ENCODE peak calls at places on chromosomes 16 and 17, in ten cellular contexts. R is astrocyte of the spinal cord, V is tibial nerve, D is HFF-Myc, J is astrocyte of the cerebellum, M is A549, H is lower lobe of right lung, W is fibroblast of the aortic adventitia, A is upper lobe of right lung, E is GM10248. I is an unnamed sample.

GRCh38 chr17:27649929-27650328 is 18.9 kb downstream of the LGALS9 start:
- DNase-seq in A (no peak), D (no peak), V (peak; percentile 24), H (no peak), W (no peak), J (no peak), M (no peak), R (no peak), E (no peak), I (no peak)

GRCh38 chr17:62105361-62105760 is 40.3 kb upstream of the MED13 start:
- DNase-seq in A (no peak), J (no peak), E (no peak), W (no peak), M (no peak), D (no peak), H (no peak), V (no peak), R (no peak), I (no peak)

GRCh38 chr17:64056269-64057005 is 36.0 kb upstream of the ICAM2 start:
- DNase-seq in R (no peak), M (no peak), W (no peak), A (no peak), H (no peak), J (no peak), E (peak; percentile 84), D (no peak), V (no peak), I (no peak)

GRCh38 chr16:66502020-66502913 is 47.7 kb downstream of the TK2 start:
- DNase-seq in D (no peak), H (peak; percentile 74), A (peak; percentile 87), E (no peak), M (no peak), W (peak; percentile 80), J (no peak), V (peak; percentile 88), R (no peak), I (peak; percentile 87)

GRCh38 chr17:29162082-29162908 is 17.9 kb downstream of the MYO18A start:
- DNase-seq in H (no peak), J (no peak), V (no peak), A (no peak), E (no peak), M (no peak), R (no peak), W (no peak), D (no peak), I (no peak)

GRCh38 chr17:81666092-81666341 is 388 bp downstream of the OXLD1 start:
- DNase-seq in M (no peak), D (no peak), R (peak; percentile 19), W (no peak), E (no peak), V (no peak), A (no peak), H (no peak), J (no peak), I (no peak)

GRCh38 chr17:50909765-50910661 is 43.9 kb upstream of the TOB1 start:
- DNase-seq in M (no peak), W (no peak), R (no peak), E (no peak), J (no peak), D (no peak), H (no peak), A (no peak), V (no peak), I (no peak)

GRCh38 chr17:68381076-68381900 is 76.0 kb downstream of the WIPI1 start:
- DNase-seq in E (no peak), H (peak; percentile 75), J (peak; percentile 73), R (peak; percentile 86), V (no peak), M (no peak), D (peak; percentile 93), W (no peak), A (peak; percentile 77), I (peak; percentile 99)

GRCh38 chr17:17706140-17707060 is 25.1 kb downstream of the RAI1 start:
- DNase-seq in D (no peak), W (no peak), M (no peak), V (no peak), E (no peak), A (no peak), R (no peak), J (no peak), H (no peak), I (no peak)

GRCh38 chr16:4261557-4262172 is 11.2 kb downstream of the TFAP4 start:
- DNase-seq in J (no peak), H (no peak), R (peak; percentile 13), D (no peak), V (no peak), M (peak; percentile 54), A (no peak), W (no peak), E (peak; percentile 49), I (peak; percentile 44)

GRCh38 chr16:68290455-68290854 is 20.3 kb downstream of the SLC7A6OS start:
- DNase-seq in W (no peak), M (no peak), A (no peak), V (no peak), E (no peak), J (no peak), R (no peak), H (no peak), D (no peak), I (no peak)

GRCh38 chr16:73531021-73531420 is 483.1 kb upstream of the ZFHX3 start:
- DNase-seq in E (no peak), V (no peak), R (no peak), W (no peak), H (no peak), M (no peak), D (no peak), J (no peak), A (no peak), I (no peak)

GRCh38 chr17:30549864-30550511 is 72.8 kb downstream of the GOSR1 start:
- DNase-seq in A (no peak), M (no peak), V (no peak), W (no peak), R (no peak), H (no peak), E (no peak), D (no peak), J (no peak), I (peak; percentile 23)

GRCh38 chr16:85334718-85335583 is 222.7 kb upstream of the CIBAR2 start:
- DNase-seq in M (no peak), D (no peak), J (no peak), E (no peak), W (no peak), V (no peak), H (no peak), R (no peak), A (no peak), I (no peak)

DNA sequence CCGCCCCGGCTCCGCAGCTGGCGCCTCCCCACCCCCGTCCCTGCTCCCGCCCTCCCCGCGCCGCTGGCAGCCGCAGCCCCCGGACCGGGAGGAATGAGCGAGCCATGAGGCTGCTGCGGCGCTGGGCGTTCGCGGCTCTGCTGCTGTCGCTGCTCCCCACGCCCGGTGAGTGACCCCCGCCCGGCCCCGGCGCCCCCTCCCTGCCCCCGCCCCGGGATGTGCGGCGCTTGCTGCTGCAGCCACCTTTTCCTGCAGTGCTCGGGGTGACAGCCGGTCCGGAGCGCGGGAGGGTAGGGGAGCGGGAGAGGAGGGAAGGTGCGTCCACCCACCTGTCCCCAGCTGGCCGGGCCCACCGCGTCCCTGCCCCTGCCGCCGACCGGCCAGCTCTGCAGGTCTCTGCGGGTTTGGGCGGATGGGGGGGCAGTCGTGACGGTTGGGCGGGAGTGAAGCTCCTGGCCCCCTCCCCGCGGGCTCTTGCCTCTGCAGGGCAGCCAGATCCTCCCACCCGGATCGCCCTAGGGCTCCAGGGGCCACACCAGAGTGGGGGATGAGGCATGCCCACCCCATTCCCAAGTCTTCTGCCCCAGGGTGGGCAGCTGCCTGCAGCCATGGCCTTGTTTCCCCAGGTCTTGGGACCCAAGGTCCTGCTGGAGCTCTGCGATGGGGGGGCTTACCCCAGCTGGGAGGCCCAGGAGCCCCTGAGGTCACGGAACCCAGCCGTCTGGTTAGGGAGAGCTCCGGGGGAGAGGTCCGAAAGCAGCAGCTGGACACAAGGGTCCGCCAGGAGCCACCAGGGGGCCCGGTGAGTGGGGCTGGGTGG is 518 bp downstream of the ADAM11 start:
- DNase-seq in M (no peak), R (no peak), A (peak; percentile 65), D (no peak), H (no peak), V (no peak), J (no peak), W (no peak), E (no peak), I (no peak)
- TF ChIP-seq CTCF in M (no peak), R (peak; percentile 5), A (no peak), D (peak; percentile 25), H (no peak), V (no peak), J (no peak), W (peak; percentile 14), E (no peak), I (no peak)

GRCh38 chr17:2064980-2065785 is 10.3 kb downstream of the HIC1 start:
- DNase-seq in D (no peak), V (no peak), H (no peak), J (no peak), E (peak; percentile 78), W (peak; percentile 68), M (no peak), R (peak; percentile 82), A (no peak), I (peak; percentile 87)
- TF ChIP-seq CTCF in D (peak; percentile 53), V (peak; percentile 15), H (peak; percentile 35), J (peak; percentile 46), E (peak; percentile 70), W (peak; percentile 60), M (peak; percentile 43), R (peak; percentile 69), A (peak; percentile 38), I (peak; percentile 59)

DNA sequence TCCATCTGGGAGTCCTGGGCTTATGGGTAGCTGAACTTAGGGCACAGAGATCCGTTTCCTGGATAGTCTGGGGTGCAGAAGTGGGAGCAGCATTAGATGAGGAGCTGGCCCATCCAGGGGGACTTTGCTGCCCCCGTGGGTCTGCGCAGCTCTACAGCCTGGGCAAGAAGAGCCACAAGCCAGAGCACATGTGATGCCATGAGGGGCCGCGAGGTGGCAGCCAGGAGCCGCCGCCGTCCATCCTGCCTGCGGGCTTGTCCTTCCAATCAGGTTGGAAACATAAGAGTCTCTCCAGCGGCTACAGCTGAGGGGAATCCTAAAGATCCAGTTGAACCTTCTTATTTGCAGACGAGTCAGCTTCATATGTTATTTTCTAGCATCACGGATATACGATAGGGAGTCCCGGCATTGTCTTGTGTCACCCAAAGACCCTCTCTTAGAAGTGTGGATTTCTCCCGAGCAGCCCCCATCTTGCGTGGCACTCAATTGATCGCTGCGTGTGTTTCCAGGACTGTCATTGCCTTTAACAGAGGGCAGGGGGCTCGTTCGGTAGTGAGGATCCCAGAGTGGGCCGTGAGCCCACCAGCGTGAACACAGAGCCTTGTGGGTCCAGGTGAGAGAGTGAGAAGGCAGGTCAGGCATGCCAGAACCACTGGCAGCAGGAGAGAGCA is 22.0 kb downstream of the C1QTNF1 start:
- DNase-seq in D (no peak), A (peak; percentile 86), V (peak; percentile 60), M (peak; percentile 89), W (peak; percentile 76), H (peak; percentile 81), R (peak; percentile 68), E (peak; percentile 85), J (no peak), I (peak; percentile 73)
- TF ChIP-seq CTCF in D (peak; percentile 96), A (peak; percentile 96), V (peak; percentile 92), M (peak; percentile 92), W (peak; percentile 96), H (peak; percentile 97), R (peak; percentile 98), E (peak; percentile 92), J (peak; percentile 98), I (peak; percentile 90)

GRCh38 chr17:37340804-37341203 is 35.0 kb upstream of the C17orf78 start:
- DNase-seq in H (no peak), E (no peak), R (no peak), A (no peak), V (no peak), D (no peak), W (no peak), J (no peak), M (no peak), I (no peak)
- TF ChIP-seq CTCF in H (no peak), E (no peak), R (no peak), A (no peak), V (no peak), D (no peak), W (no peak), J (no peak), M (no peak), I (no peak)

I was measured in fibroblast of mammary gland.